ENCODE peak calls at places on chromosome 2, in nine cellular contexts. One of them, this sample, is unnamed. For H3K4me1, the result is how much of the 10 kb centered on the place peaks cover.

GRCh38 chr2:40403233-40403841 is 48.6 kb downstream of the SLC8A1 start:
- DNase-seq in A549: no peak
- DNase-seq in heart left ventricle: no peak
- DNase-seq in prostate gland: no peak
- DNase-seq in lower lobe of right lung: no peak
- DNase-seq in tibial artery: no peak
- DNase-seq in mucosa of descending colon: no peak
- DNase-seq in HAP-1: peak
- DNase-seq in right lobe of liver: no peak
- DNase-seq in this sample: no peak

GRCh38 chr2:126534508-126534907 is 121.5 kb upstream of the GYPC start:
- DNase-seq in A549: no peak
- DNase-seq in heart left ventricle: no peak
- DNase-seq in prostate gland: no peak
- DNase-seq in lower lobe of right lung: no peak
- DNase-seq in tibial artery: no peak
- DNase-seq in mucosa of descending colon: no peak
- DNase-seq in HAP-1: no peak
- DNase-seq in right lobe of liver: no peak
- DNase-seq in this sample: no peak

GRCh38 chr2:6919912-6920905 is 3.0 kb downstream of the RNF144A start:
- DNase-seq in A549: no peak
- DNase-seq in heart left ventricle: no peak
- DNase-seq in prostate gland: no peak
- DNase-seq in lower lobe of right lung: no peak
- DNase-seq in tibial artery: no peak
- DNase-seq in mucosa of descending colon: no peak
- DNase-seq in HAP-1: no peak
- DNase-seq in right lobe of liver: no peak
- DNase-seq in this sample: no peak

GRCh38 chr2:166900700-166901099 is 12.4 kb downstream of the XIRP2 start:
- DNase-seq in A549: no peak
- DNase-seq in heart left ventricle: no peak
- DNase-seq in prostate gland: no peak
- DNase-seq in lower lobe of right lung: no peak
- DNase-seq in tibial artery: no peak
- DNase-seq in mucosa of descending colon: no peak
- DNase-seq in HAP-1: no peak
- DNase-seq in right lobe of liver: no peak
- DNase-seq in this sample: no peak

GRCh38 chr2:1501196-1501851 is 88.1 kb downstream of the TPO start:
- DNase-seq in A549: no peak
- DNase-seq in heart left ventricle: no peak
- DNase-seq in prostate gland: no peak
- DNase-seq in lower lobe of right lung: peak
- DNase-seq in tibial artery: no peak
- DNase-seq in mucosa of descending colon: no peak
- DNase-seq in HAP-1: no peak
- DNase-seq in right lobe of liver: no peak
- DNase-seq in this sample: no peak

GRCh38 chr2:58893645-58894336 is 652.7 kb upstream of the FANCL start:
- DNase-seq in A549: no peak
- DNase-seq in heart left ventricle: no peak
- DNase-seq in prostate gland: no peak
- DNase-seq in lower lobe of right lung: no peak
- DNase-seq in tibial artery: no peak
- DNase-seq in mucosa of descending colon: no peak
- DNase-seq in HAP-1: no peak
- DNase-seq in right lobe of liver: no peak
- DNase-seq in this sample: no peak

GRCh38 chr2:32721376-32721775 is 93.5 kb downstream of the TTC27 start:
- DNase-seq in A549: no peak
- DNase-seq in heart left ventricle: no peak
- DNase-seq in prostate gland: no peak
- DNase-seq in lower lobe of right lung: no peak
- DNase-seq in tibial artery: no peak
- DNase-seq in mucosa of descending colon: no peak
- DNase-seq in HAP-1: no peak
- DNase-seq in right lobe of liver: no peak
- DNase-seq in this sample: no peak

GRCh38 chr2:86783615-86784339 is 6.9 kb downstream of the CD8A start:
- DNase-seq in A549: no peak
- DNase-seq in heart left ventricle: no peak
- DNase-seq in prostate gland: no peak
- DNase-seq in lower lobe of right lung: no peak
- DNase-seq in tibial artery: no peak
- DNase-seq in mucosa of descending colon: no peak
- DNase-seq in HAP-1: no peak
- DNase-seq in right lobe of liver: no peak
- DNase-seq in this sample: no peak

GRCh38 chr2:61135510-61135909 is 26.5 kb upstream of the C2orf74 start:
- DNase-seq in A549: no peak
- DNase-seq in heart left ventricle: no peak
- DNase-seq in prostate gland: no peak
- DNase-seq in lower lobe of right lung: no peak
- DNase-seq in tibial artery: no peak
- DNase-seq in mucosa of descending colon: no peak
- DNase-seq in HAP-1: peak
- DNase-seq in right lobe of liver: no peak
- DNase-seq in this sample: no peak

GRCh38 chr2:26724004-26724750 is 31.7 kb downstream of the KCNK3 start:
- DNase-seq in A549: peak
- DNase-seq in heart left ventricle: peak
- DNase-seq in prostate gland: no peak
- DNase-seq in lower lobe of right lung: peak
- DNase-seq in tibial artery: peak
- DNase-seq in mucosa of descending colon: peak
- DNase-seq in HAP-1: no peak
- DNase-seq in right lobe of liver: peak
- DNase-seq in this sample: peak
- H3K4me1 ChIP-seq in A549: half or more
- H3K4me1 ChIP-seq in heart left ventricle: half or more
- H3K4me1 ChIP-seq in prostate gland: under half
- H3K4me1 ChIP-seq in lower lobe of right lung: half or more
- H3K4me1 ChIP-seq in tibial artery: half or more
- H3K4me1 ChIP-seq in mucosa of descending colon: under half
- H3K4me1 ChIP-seq in HAP-1: under half
- H3K4me1 ChIP-seq in right lobe of liver: under half
- H3K4me1 ChIP-seq in this sample: under half

GRCh38 chr2:16652296-16653082 is 13.1 kb downstream of the CYRIA start:
- DNase-seq in A549: no peak
- DNase-seq in heart left ventricle: no peak
- DNase-seq in prostate gland: no peak
- DNase-seq in lower lobe of right lung: no peak
- DNase-seq in tibial artery: no peak
- DNase-seq in mucosa of descending colon: no peak
- DNase-seq in HAP-1: no peak
- DNase-seq in right lobe of liver: no peak
- DNase-seq in this sample: peak

GRCh38 chr2:16655457-16655837 is 10.2 kb downstream of the CYRIA start:
- DNase-seq in A549: no peak
- DNase-seq in heart left ventricle: no peak
- DNase-seq in prostate gland: no peak
- DNase-seq in lower lobe of right lung: no peak
- DNase-seq in tibial artery: no peak
- DNase-seq in mucosa of descending colon: no peak
- DNase-seq in HAP-1: no peak
- DNase-seq in right lobe of liver: no peak
- DNase-seq in this sample: peak

GRCh38 chr2:16654775-16655456 is 10.7 kb downstream of the CYRIA start:
- DNase-seq in A549: no peak
- DNase-seq in heart left ventricle: no peak
- DNase-seq in prostate gland: no peak
- DNase-seq in lower lobe of right lung: no peak
- DNase-seq in tibial artery: no peak
- DNase-seq in mucosa of descending colon: no peak
- DNase-seq in HAP-1: no peak
- DNase-seq in right lobe of liver: no peak
- DNase-seq in this sample: peak

GRCh38 chr2:16653083-16653375 is 12.6 kb downstream of the CYRIA start:
- DNase-seq in A549: no peak
- DNase-seq in heart left ventricle: peak
- DNase-seq in prostate gland: no peak
- DNase-seq in lower lobe of right lung: no peak
- DNase-seq in tibial artery: peak
- DNase-seq in mucosa of descending colon: no peak
- DNase-seq in HAP-1: no peak
- DNase-seq in right lobe of liver: no peak
- DNase-seq in this sample: peak

DNA sequence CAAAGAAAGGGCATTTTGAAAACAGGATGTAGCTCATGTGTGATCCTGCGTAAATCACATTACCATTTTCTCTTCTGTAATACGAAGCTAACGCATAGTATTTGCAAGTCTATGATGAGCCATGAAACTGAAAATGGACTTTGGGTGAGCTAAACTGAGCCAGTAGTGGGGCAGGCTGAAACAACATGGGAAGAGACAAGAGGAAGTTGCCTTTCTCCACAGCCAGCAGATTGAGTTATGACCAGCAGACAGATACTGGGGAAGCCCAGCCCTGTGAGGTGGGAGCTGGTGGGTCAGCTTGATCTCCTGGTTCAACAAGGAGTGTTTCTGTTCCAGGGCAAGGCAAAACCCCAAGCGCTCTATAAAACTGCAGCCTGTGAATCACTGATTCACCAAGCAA is 11.8 kb downstream of the CYRIA start:
- DNase-seq in A549: no peak
- DNase-seq in heart left ventricle: no peak
- DNase-seq in prostate gland: no peak
- DNase-seq in lower lobe of right lung: no peak
- DNase-seq in tibial artery: peak
- DNase-seq in mucosa of descending colon: no peak
- DNase-seq in HAP-1: no peak
- DNase-seq in right lobe of liver: no peak
- DNase-seq in this sample: peak
- H3K4me1 ChIP-seq in A549: under half
- H3K4me1 ChIP-seq in heart left ventricle: half or more
- H3K4me1 ChIP-seq in prostate gland: under half
- H3K4me1 ChIP-seq in lower lobe of right lung: half or more
- H3K4me1 ChIP-seq in tibial artery: under half
- H3K4me1 ChIP-seq in mucosa of descending colon: under half
- H3K4me1 ChIP-seq in HAP-1: under half
- H3K4me1 ChIP-seq in right lobe of liver: under half
- H3K4me1 ChIP-seq in this sample: under half

GRCh38 chr2:206080927-206081326 is 5.0 kb downstream of the INO80D start:
- DNase-seq in A549: no peak
- DNase-seq in heart left ventricle: no peak
- DNase-seq in prostate gland: no peak
- DNase-seq in lower lobe of right lung: no peak
- DNase-seq in tibial artery: no peak
- DNase-seq in mucosa of descending colon: no peak
- DNase-seq in HAP-1: no peak
- DNase-seq in right lobe of liver: no peak
- DNase-seq in this sample: no peak
- H3K4me1 ChIP-seq in A549: under half
- H3K4me1 ChIP-seq in heart left ventricle: under half
- H3K4me1 ChIP-seq in prostate gland: under half
- H3K4me1 ChIP-seq in lower lobe of right lung: under half
- H3K4me1 ChIP-seq in tibial artery: under half
- H3K4me1 ChIP-seq in mucosa of descending colon: under half
- H3K4me1 ChIP-seq in HAP-1: under half
- H3K4me1 ChIP-seq in right lobe of liver: under half
- H3K4me1 ChIP-seq in this sample: under half

GRCh38 chr2:109594246-109594900 is 19.4 kb downstream of the SEPTIN10 start:
- DNase-seq in A549: no peak
- DNase-seq in heart left ventricle: no peak
- DNase-seq in prostate gland: no peak
- DNase-seq in lower lobe of right lung: no peak
- DNase-seq in tibial artery: no peak
- DNase-seq in mucosa of descending colon: no peak
- DNase-seq in HAP-1: no peak
- DNase-seq in right lobe of liver: no peak
- DNase-seq in this sample: no peak
- H3K4me1 ChIP-seq in A549: under half
- H3K4me1 ChIP-seq in heart left ventricle: under half
- H3K4me1 ChIP-seq in prostate gland: under half
- H3K4me1 ChIP-seq in lower lobe of right lung: under half
- H3K4me1 ChIP-seq in tibial artery: under half
- H3K4me1 ChIP-seq in mucosa of descending colon: under half
- H3K4me1 ChIP-seq in HAP-1: under half
- H3K4me1 ChIP-seq in right lobe of liver: under half
- H3K4me1 ChIP-seq in this sample: under half

DNA sequence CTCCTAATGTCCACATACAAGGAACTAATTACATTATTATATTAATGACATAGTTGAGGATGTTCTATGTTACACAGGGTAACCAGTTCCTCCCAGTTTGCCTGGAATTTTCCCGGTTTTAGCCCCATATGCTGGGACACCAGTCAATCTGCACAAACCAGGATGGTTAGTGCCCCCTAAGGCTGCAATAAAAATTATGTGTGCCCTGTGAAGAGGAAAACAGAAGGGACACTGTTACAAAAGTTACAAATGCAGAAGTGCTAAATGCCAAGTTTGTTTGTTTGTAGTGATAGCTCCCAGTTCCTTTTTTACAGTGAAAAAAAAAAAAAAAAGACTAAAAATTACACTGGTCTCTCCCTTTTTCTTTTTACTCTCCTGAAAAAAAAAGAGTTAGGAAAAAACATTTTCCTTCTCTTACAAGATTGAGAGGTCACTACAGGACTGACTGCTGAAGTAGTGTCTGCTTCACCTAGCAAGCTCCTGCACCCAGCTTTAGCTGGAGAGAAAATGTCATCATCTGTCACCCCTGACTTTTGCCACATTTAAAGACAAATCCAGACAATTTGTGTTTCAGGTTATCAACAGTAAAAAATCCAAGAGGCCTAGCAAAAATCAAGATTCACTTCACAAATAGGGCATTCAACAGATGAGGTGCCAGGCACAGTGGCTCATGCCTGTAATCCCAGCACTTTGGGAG is 3.2 kb downstream of the ANKRD44 start:
- DNase-seq in A549: no peak
- DNase-seq in heart left ventricle: no peak
- DNase-seq in prostate gland: no peak
- DNase-seq in lower lobe of right lung: no peak
- DNase-seq in tibial artery: no peak
- DNase-seq in mucosa of descending colon: no peak
- DNase-seq in HAP-1: no peak
- DNase-seq in right lobe of liver: no peak
- DNase-seq in this sample: no peak
- H3K4me1 ChIP-seq in A549: under half
- H3K4me1 ChIP-seq in heart left ventricle: under half
- H3K4me1 ChIP-seq in prostate gland: under half
- H3K4me1 ChIP-seq in lower lobe of right lung: half or more
- H3K4me1 ChIP-seq in tibial artery: half or more
- H3K4me1 ChIP-seq in mucosa of descending colon: under half
- H3K4me1 ChIP-seq in HAP-1: under half
- H3K4me1 ChIP-seq in right lobe of liver: under half
- H3K4me1 ChIP-seq in this sample: under half